ENCODE peak calls at places on chromosome 18, in four cellular contexts. N, E, R and I are unnamed samples.

GRCh38 chr18:6022089-6022444 is 126.7 kb upstream of the TMEM200C start:
- DNase-seq in N (no peak), E (no peak), R (no peak), I (peak)

GRCh38 chr18:21049306-21049705 is 62.3 kb downstream of the ROCK1 start:
- DNase-seq in N (no peak), E (no peak), R (no peak), I (no peak)

GRCh38 chr18:73118121-73118816 is 250.5 kb upstream of the NETO1 start:
- DNase-seq in N (no peak), E (no peak), R (no peak), I (peak)

GRCh38 chr18:48395646-48396045 is 13.5 kb downstream of the ZBTB7C start:
- DNase-seq in N (no peak), E (no peak), R (no peak), I (no peak)

GRCh38 chr18:74508821-74509225 is 12.7 kb downstream of the CNDP2 start:
- DNase-seq in N (no peak), E (no peak), R (peak), I (no peak)

GRCh38 chr18:55314615-55315237 is 273.3 kb downstream of the TCF4 start:
- DNase-seq in N (no peak), E (no peak), R (no peak), I (no peak)

GRCh38 chr18:32542221-32542798 is 71.6 kb upstream of the GAREM1 start:
- DNase-seq in N (no peak), E (no peak), R (no peak), I (peak)

GRCh38 chr18:29840101-29840500 is 1202.4 kb downstream of the DSC3 start:
- DNase-seq in N (peak), E (peak), R (no peak), I (peak)

GRCh38 chr18:65938592-65939372 is 188.0 kb downstream of the CDH7 start:
- DNase-seq in N (peak), E (peak), R (peak), I (no peak)

GRCh38 chr18:24656571-24656971 is 196.1 kb downstream of the HRH4 start:
- DNase-seq in N (no peak), E (no peak), R (no peak), I (peak)

GRCh38 chr18:23634692-23635091 is 28.0 kb downstream of the ANKRD29 start:
- DNase-seq in N (no peak), E (no peak), R (no peak), I (no peak)

GRCh38 chr18:67845035-67845434 is 328.5 kb upstream of the DSEL start:
- DNase-seq in N (no peak), E (no peak), R (no peak), I (no peak)

GRCh38 chr18:25737710-25738251 is 352.6 kb downstream of the SS18 start:
- DNase-seq in N (no peak), E (peak), R (no peak), I (peak)

GRCh38 chr18:46536215-46536874 is 120.7 kb downstream of the LOXHD1 start:
- DNase-seq in N (peak), E (peak), R (no peak), I (no peak)

GRCh38 chr18:42228581-42228980 is 273.5 kb downstream of the PIK3C3 start:
- DNase-seq in N (no peak), E (no peak), R (no peak), I (no peak)

GRCh38 chr18:79823120-79823519 is 25.4 kb downstream of the KCNG2 start:
- DNase-seq in N (no peak), E (no peak), R (no peak), I (no peak)

GRCh38 chr18:38198956-38199355 is 633.4 kb upstream of the CELF4 start:
- DNase-seq in N (no peak), E (no peak), R (no peak), I (no peak)

GRCh38 chr18:47893939-47894699 is 36.3 kb downstream of the SMAD2 start:
- DNase-seq in N (no peak), E (no peak), R (peak), I (peak)

GRCh38 chr18:69895081-69896047 is 52.3 kb downstream of the CD226 start:
- DNase-seq in N (no peak), E (no peak), R (no peak), I (no peak)

GRCh38 chr18:25169701-25170100 is 182.3 kb downstream of the ZNF521 start:
- DNase-seq in N (no peak), E (no peak), R (no peak), I (peak)

GRCh38 chr18:77114564-77115391 is 17.8 kb downstream of the MBP start:
- DNase-seq in N (peak), E (no peak), R (no peak), I (peak)

GRCh38 chr18:27797484-27797883 is 379.4 kb downstream of the CDH2 start:
- DNase-seq in N (no peak), E (no peak), R (no peak), I (no peak)

GRCh38 chr18:55422456-55423185 is 165.4 kb downstream of the TCF4 start:
- DNase-seq in N (no peak), E (no peak), R (no peak), I (peak)

GRCh38 chr18:78679061-78679460 is 300.6 kb upstream of the SALL3 start:
- DNase-seq in N (no peak), E (no peak), R (no peak), I (no peak)

GRCh38 chr18:12518326-12518725 is 110.6 kb downstream of the PRELID3A start:
- DNase-seq in N (no peak), E (no peak), R (no peak), I (peak)
- TF ChIP-seq CEBPB in N (peak), E (no peak), R (peak), I (peak)

DNA sequence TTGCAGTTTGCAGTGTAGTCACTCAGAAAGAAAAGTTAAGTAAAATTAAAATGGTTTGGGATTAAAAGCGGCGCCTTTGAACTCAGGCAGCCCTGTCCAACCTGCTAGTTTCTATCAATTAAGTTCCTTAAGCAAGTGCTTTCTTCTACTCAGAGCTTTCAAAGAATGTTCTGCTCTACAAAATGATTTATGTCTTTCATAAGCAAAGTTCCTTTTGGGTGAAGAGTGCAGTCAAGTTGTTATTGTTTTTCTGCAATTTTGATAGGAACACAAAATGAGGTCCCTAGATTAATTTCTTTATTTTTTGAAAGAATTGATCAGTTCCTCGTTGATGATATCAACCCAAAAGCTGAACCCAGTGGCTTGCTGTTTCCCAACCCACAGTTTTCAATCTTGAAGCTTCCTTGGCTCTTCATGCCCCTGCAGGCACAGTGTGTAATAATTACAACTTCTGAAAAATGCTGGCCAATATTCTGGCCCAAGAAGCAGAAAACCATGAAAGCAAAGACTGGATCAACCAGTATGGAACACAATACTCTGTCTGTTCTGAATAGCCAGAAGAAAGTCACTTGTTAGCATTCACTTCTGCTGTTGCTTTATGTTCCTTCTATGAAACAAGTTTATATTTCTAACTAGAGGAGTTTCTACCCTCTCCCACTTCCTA is 89.1 kb downstream of the TGIF1 start:
- DNase-seq in N (no peak), E (no peak), R (no peak), I (no peak)
- TF ChIP-seq CEBPB in N (no peak), E (no peak), R (no peak), I (no peak)

GRCh38 chr18:62284637-62285036 is 40.5 kb upstream of the TNFRSF11A start:
- DNase-seq in N (no peak), E (no peak), R (no peak), I (no peak)
- TF ChIP-seq CEBPB in N (no peak), E (no peak), R (no peak), I (no peak)

GRCh38 chr18:1078301-1078700 is 173.6 kb downstream of the ADCYAP1 start:
- DNase-seq in N (no peak), E (no peak), R (no peak), I (no peak)
- TF ChIP-seq CEBPB in N (no peak), E (no peak), R (no peak), I (no peak)

GRCh38 chr18:75752864-75753263 is 325.4 kb upstream of the SMIM21 start:
- DNase-seq in N (no peak), E (no peak), R (no peak), I (no peak)
- TF ChIP-seq CEBPB in N (no peak), E (no peak), R (no peak), I (no peak)

GRCh38 chr18:57660961-57661360 is 39.3 kb upstream of the NARS1 start:
- DNase-seq in N (no peak), E (no peak), R (peak), I (peak)

GRCh38 chr18:57659463-57660102 is 37.9 kb upstream of the NARS1 start:
- DNase-seq in N (no peak), E (no peak), R (peak), I (peak)

GRCh38 chr18:57655740-57656139 is 34.1 kb upstream of the NARS1 start:
- DNase-seq in N (no peak), E (no peak), R (no peak), I (no peak)

GRCh38 chr18:57657566-57657965 is 35.9 kb upstream of the NARS1 start:
- DNase-seq in N (no peak), E (no peak), R (no peak), I (no peak)
- TF ChIP-seq CEBPB in N (no peak), E (no peak), R (no peak), I (no peak)

GRCh38 chr18:8162797-8163196 is 446.4 kb upstream of the RAB12 start:
- DNase-seq in N (no peak), E (no peak), R (no peak), I (no peak)
- TF ChIP-seq CEBPB in N (no peak), E (no peak), R (no peak), I (no peak)

GRCh38 chr18:58995663-58996062 is 131.0 kb downstream of the ZNF532 start:
- DNase-seq in N (no peak), E (no peak), R (no peak), I (no peak)

GRCh38 chr18:58998421-58999203 is 133.9 kb downstream of the ZNF532 start:
- DNase-seq in N (peak), E (no peak), R (no peak), I (peak)

GRCh38 chr18:58997811-58998337 is 133.2 kb downstream of the ZNF532 start:
- DNase-seq in N (peak), E (no peak), R (no peak), I (peak)

GRCh38 chr18:58993260-58993659 is 128.6 kb downstream of the ZNF532 start:
- DNase-seq in N (peak), E (no peak), R (no peak), I (peak)

GRCh38 chr18:58996131-58996632 is 131.5 kb downstream of the ZNF532 start:
- DNase-seq in N (peak), E (no peak), R (no peak), I (peak)
- TF ChIP-seq CEBPB in N (no peak), E (no peak), R (no peak), I (no peak)

GRCh38 chr18:58455318-58455950 is 173.5 kb downstream of the ALPK2 start:
- DNase-seq in N (no peak), E (no peak), R (no peak), I (no peak)
- TF ChIP-seq CEBPB in N (no peak), E (no peak), R (no peak), I (no peak)